ENCODE peak calls at places on chromosome 19, in six cellular contexts. M is NCI-H2171, N is fibroblast of pulmonary artery, E is dermis blood vessel endothelial cell, I is HTR-8/SVneo, A is lung microvascular endothelial cell. B is an unnamed sample.

GRCh38 chr19:15562861-15563260 is 52.2 kb upstream of the CYP4F8 start:
- DNase-seq in E (no peak), A (no peak), I (no peak), M (no peak), N (no peak), B (no peak)

GRCh38 chr19:6802336-6803035 is 30.0 kb downstream of the VAV1 start:
- DNase-seq in A (peak), N (no peak), I (peak), M (no peak), E (peak), B (no peak)

GRCh38 chr19:18852634-18853033 is 20.9 kb downstream of the UPF1 start:
- DNase-seq in N (no peak), I (no peak), E (no peak), M (peak), A (no peak), B (no peak)

GRCh38 chr19:56566904-56567273 is 379 bp upstream of the ZNF470 start:
- DNase-seq in N (no peak), E (peak), I (peak), A (no peak), M (peak), B (peak)

GRCh38 chr19:46678110-46678732 is 17.2 kb upstream of the DACT3 start:
- DNase-seq in A (peak), I (no peak), E (peak), N (peak), M (no peak), B (no peak)

GRCh38 chr19:18589380-18590272 is 1.0 kb downstream of the REX1BD start:
- DNase-seq in E (peak), M (peak), A (peak), N (peak), I (no peak), B (peak)

GRCh38 chr19:37251308-37252229 is 33.6 kb downstream of the ZNF383 start:
- DNase-seq in N (peak), E (peak), I (peak), A (peak), M (peak), B (peak)

GRCh38 chr19:17409990-17410389 is 4.6 kb upstream of the BST2 start:
- DNase-seq in M (no peak), E (no peak), A (no peak), I (no peak), N (peak), B (no peak)

GRCh38 chr19:46371371-46371901 is 24.5 kb downstream of the PPP5C start:
- DNase-seq in E (peak), N (peak), M (no peak), A (peak), I (no peak), B (no peak)

GRCh38 chr19:54208784-54209057 is 8.1 kb downstream of the RPS9 start:
- DNase-seq in N (peak), I (no peak), M (no peak), A (no peak), E (no peak), B (no peak)

GRCh38 chr19:35714601-35715354 is 3.0 kb upstream of the KMT2B start:
- DNase-seq in N (no peak), A (no peak), E (no peak), M (no peak), I (no peak), B (no peak)

B was measured in cerebellum.